ENCODE peak calls at places on chromosomes 6 and 20, in ten cellular contexts. A, Z, R, F, M, Q, I, G, V and B are unnamed samples.

GRCh38 chr6:57257911-57258541 is 35.9 kb upstream of the RAB23 start:
- DNase-seq in A (peak; percentile 84), Z (peak; percentile 91), R (no peak), F (no peak), M (no peak), Q (peak; percentile 70), I (peak; percentile 64), G (peak; percentile 76), V (peak; percentile 41), B (peak; percentile 88)

GRCh38 chr6:129114992-129115391 is 232.1 kb downstream of the LAMA2 start:
- DNase-seq in A (no peak), Z (peak; percentile 64), R (no peak), F (no peak), M (no peak), Q (peak; percentile 66), I (no peak), G (peak; percentile 73), V (no peak), B (no peak)

GRCh38 chr6:12331474-12331873 is 41.3 kb downstream of the EDN1 start:
- DNase-seq in A (no peak), Z (no peak), R (no peak), F (no peak), M (no peak), Q (no peak), I (no peak), G (no peak), V (no peak), B (no peak)

GRCh38 chr20:57409316-57409671 is 18.1 kb downstream of the RBM38 start:
- DNase-seq in A (no peak), Z (no peak), R (no peak), F (no peak), M (no peak), Q (no peak), I (no peak), G (no peak), V (no peak), B (no peak)

GRCh38 chr20:51542033-51542893 is at the start of gene NFATC2:
- DNase-seq in A (no peak), Z (no peak), R (peak; percentile 92), F (no peak), M (no peak), Q (no peak), I (no peak), G (no peak), V (no peak), B (no peak)

GRCh38 chr20:35617397-35618031 is 1.9 kb downstream of the SPAG4 start:
- DNase-seq in A (peak; percentile 53), Z (peak; percentile 39), R (peak; percentile 68), F (no peak), M (peak; percentile 62), Q (peak; percentile 59), I (peak; percentile 39), G (peak; percentile 56), V (no peak), B (peak; percentile 58)

GRCh38 chr20:32508775-32509119 is 76.4 kb downstream of the NOL4L start:
- DNase-seq in A (no peak), Z (no peak), R (no peak), F (no peak), M (no peak), Q (no peak), I (no peak), G (no peak), V (no peak), B (no peak)

GRCh38 chr6:121055572-121056163 is 278.6 kb downstream of the TBC1D32 start:
- DNase-seq in A (peak; percentile 52), Z (peak; percentile 69), R (peak; percentile 16), F (no peak), M (no peak), Q (peak; percentile 67), I (peak; percentile 57), G (peak; percentile 69), V (peak; percentile 43), B (peak; percentile 58)

GRCh38 chr20:51628533-51629398 is 86.2 kb upstream of the NFATC2 start:
- DNase-seq in A (peak; percentile 86), Z (peak; percentile 73), R (no peak), F (no peak), M (no peak), Q (peak; percentile 90), I (peak; percentile 54), G (peak; percentile 86), V (peak; percentile 37), B (peak; percentile 92)

GRCh38 chr6:113671440-113671839 is 185.7 kb upstream of the MARCKS start:
- DNase-seq in A (peak; percentile 56), Z (no peak), R (no peak), F (no peak), M (no peak), Q (no peak), I (no peak), G (no peak), V (no peak), B (no peak)

GRCh38 chr6:154113392-154113791 is 74.4 kb downstream of the OPRM1 start:
- DNase-seq in A (no peak), Z (no peak), R (no peak), F (no peak), M (no peak), Q (no peak), I (no peak), G (no peak), V (no peak), B (no peak)

GRCh38 chr20:51610761-51611624 is 68.5 kb upstream of the NFATC2 start:
- DNase-seq in A (no peak), Z (no peak), R (no peak), F (no peak), M (no peak), Q (no peak), I (no peak), G (no peak), V (no peak), B (no peak)

GRCh38 chr20:21557246-21557982 is 43.5 kb upstream of the NKX2-2 start:
- DNase-seq in A (no peak), Z (no peak), R (no peak), F (no peak), M (no peak), Q (no peak), I (no peak), G (no peak), V (no peak), B (no peak)

GRCh38 chr6:15405111-15405510 is 159.2 kb downstream of the JARID2 start:
- DNase-seq in A (no peak), Z (no peak), R (no peak), F (no peak), M (no peak), Q (no peak), I (no peak), G (no peak), V (no peak), B (no peak)

GRCh38 chr20:50980071-50980681 is 21.6 kb downstream of the MOCS3 start:
- DNase-seq in A (peak; percentile 100), Z (peak; percentile 98), R (no peak), F (no peak), M (no peak), Q (peak; percentile 97), I (peak; percentile 100), G (peak; percentile 98), V (peak; percentile 96), B (peak; percentile 99)

GRCh38 chr20:1134355-1134754 is 16.0 kb downstream of the PSMF1 start:
- DNase-seq in A (no peak), Z (no peak), R (no peak), F (no peak), M (no peak), Q (no peak), I (no peak), G (no peak), V (no peak), B (no peak)
- TF ChIP-seq CTCF in A (no peak), Z (no peak), R (no peak), F (no peak), M (no peak), Q (no peak), I (no peak), G (no peak), V (no peak), B (no peak)

GRCh38 chr6:109095036-109095820 is at the start of gene CEP57L1:
- DNase-seq in A (peak; percentile 97), Z (peak; percentile 98), R (peak; percentile 86), F (peak; percentile 93), M (peak; percentile 99), Q (peak; percentile 97), I (peak; percentile 95), G (peak; percentile 98), V (peak; percentile 97), B (peak; percentile 95)
- TF ChIP-seq CTCF in A (peak; percentile 25), Z (no peak), R (peak; percentile 30), F (no peak), M (peak; percentile 7), Q (no peak), I (peak; percentile 12), G (peak; percentile 9), V (no peak), B (no peak)

GRCh38 chr6:124961784-124962611 is at the start of gene RNF217:
- DNase-seq in A (peak; percentile 76), Z (peak; percentile 83), R (peak; percentile 31), F (peak; percentile 42), M (peak; percentile 78), Q (peak; percentile 83), I (peak; percentile 48), G (peak; percentile 84), V (peak; percentile 34), B (peak; percentile 57)
- TF ChIP-seq CTCF in A (peak; percentile 17), Z (peak; percentile 3), R (no peak), F (peak; percentile 12), M (peak; percentile 14), Q (no peak), I (peak; percentile 28), G (no peak), V (no peak), B (no peak)

GRCh38 chr20:45944965-45945677 is 10.6 kb downstream of the PCIF1 start:
- DNase-seq in A (no peak), Z (no peak), R (no peak), F (no peak), M (no peak), Q (no peak), I (no peak), G (no peak), V (no peak), B (no peak)
- TF ChIP-seq CTCF in A (no peak), Z (no peak), R (no peak), F (no peak), M (no peak), Q (no peak), I (peak; percentile 66), G (no peak), V (peak; percentile 4), B (no peak)

GRCh38 chr6:28866342-28867077 is 57.3 kb downstream of the TRIM27 start:
- DNase-seq in A (peak; percentile 29), Z (peak; percentile 26), R (peak; percentile 45), F (peak; percentile 68), M (peak; percentile 99), Q (peak; percentile 64), I (peak; percentile 36), G (peak; percentile 47), V (no peak), B (peak; percentile 23)
- TF ChIP-seq CTCF in A (no peak), Z (no peak), R (no peak), F (no peak), M (peak; percentile 8), Q (no peak), I (no peak), G (no peak), V (no peak), B (no peak)

DNA sequence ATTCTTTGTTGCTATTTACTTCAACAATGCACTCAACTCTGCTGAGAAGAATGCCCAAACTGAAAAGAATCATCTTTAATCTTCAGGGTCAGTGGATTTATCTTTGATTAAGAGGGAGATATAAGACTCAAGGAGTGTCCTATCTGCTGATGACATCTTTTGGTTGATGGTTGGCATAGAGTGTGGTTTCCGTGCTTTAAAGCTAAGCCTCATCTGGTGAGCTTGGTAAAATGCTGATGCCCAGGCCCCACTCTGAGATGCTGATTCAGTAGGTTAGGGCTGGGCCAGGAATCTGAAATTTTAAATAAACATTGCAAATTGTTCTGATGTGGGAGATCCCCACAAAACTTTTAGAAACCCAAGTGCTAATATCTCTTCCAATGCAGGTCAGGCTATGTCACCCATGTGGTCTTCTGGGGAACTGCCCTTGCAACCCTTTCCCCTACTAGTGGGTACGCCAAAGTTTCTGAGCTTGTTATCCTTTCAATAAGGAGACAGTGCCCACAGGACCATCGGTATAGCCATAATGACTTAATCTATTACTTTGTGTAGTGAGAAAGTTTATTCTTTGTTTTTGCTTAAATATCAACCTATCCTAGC is 68.5 kb upstream of the ARMH2 start:
- DNase-seq in A (no peak), Z (no peak), R (no peak), F (no peak), M (no peak), Q (no peak), I (no peak), G (no peak), V (no peak), B (no peak)
- TF ChIP-seq CTCF in A (no peak), Z (no peak), R (no peak), F (no peak), M (no peak), Q (no peak), I (no peak), G (no peak), V (no peak), B (no peak)